ENCODE peak calls at places on chromosome 9, in five cellular contexts. B is heart left ventricle, V is cardiac muscle cell, M is HL-60, C is AG10803. P is an unnamed sample.

GRCh38 chr9:135080286-135081263 is 6.9 kb upstream of the OLFM1 start:
- DNase-seq in C (no peak), M (no peak), B (no peak), V (no peak), P (no peak)

GRCh38 chr9:37955781-37956422 is 52.0 kb upstream of the SLC25A51 start:
- DNase-seq in C (no peak), V (no peak), B (no peak), M (no peak), P (no peak)

GRCh38 chr9:16640649-16641048 is 229.8 kb downstream of the BNC2 start:
- DNase-seq in V (peak; percentile 37), C (no peak), B (no peak), M (no peak), P (no peak)

GRCh38 chr9:347667-348292 is 133.1 kb downstream of the DOCK8 start:
- DNase-seq in B (no peak), C (peak; percentile 43), M (no peak), V (peak; percentile 71), P (peak; percentile 41)

GRCh38 chr9:83299556-83299955 is 236.6 kb upstream of the RASEF start:
- DNase-seq in V (peak; percentile 38), M (no peak), B (no peak), C (peak; percentile 86), P (peak; percentile 90)

GRCh38 chr9:87518702-87519335 is 21.2 kb downstream of the DAPK1 start:
- DNase-seq in V (peak; percentile 94), C (no peak), M (peak; percentile 61), B (peak; percentile 33), P (peak; percentile 25)

GRCh38 chr9:16421534-16421933 is 448.9 kb downstream of the BNC2 start:
- DNase-seq in M (no peak), V (no peak), C (peak; percentile 72), B (no peak), P (peak; percentile 62)

GRCh38 chr9:129138476-129139232 is 27.4 kb downstream of the PTPA start:
- DNase-seq in V (peak; percentile 75), C (peak; percentile 74), M (no peak), B (peak; percentile 69), P (peak; percentile 79)

GRCh38 chr9:68762570-68762969 is 57.5 kb downstream of the PIP5K1B start:
- DNase-seq in V (no peak), C (no peak), B (no peak), M (no peak), P (no peak)

GRCh38 chr9:2066312-2067273 is 51.4 kb downstream of the SMARCA2 start:
- DNase-seq in M (no peak), C (peak; percentile 77), B (no peak), V (peak; percentile 14), P (peak; percentile 72)

GRCh38 chr9:95876595-95876994 is 1.1 kb downstream of the ERCC6L2 start:
- DNase-seq in C (peak; percentile 14), V (peak; percentile 10), M (no peak), B (no peak), P (peak; percentile 29)

GRCh38 chr9:69391946-69392345 is 66.9 kb downstream of the ENTREP1 start:
- DNase-seq in C (no peak), M (no peak), V (no peak), B (peak; percentile 70), P (no peak)

GRCh38 chr9:26261503-26262330 is 583.5 kb upstream of the TUSC1 start:
- DNase-seq in C (peak; percentile 72), B (no peak), M (no peak), V (peak; percentile 73), P (peak; percentile 72)

GRCh38 chr9:38032266-38032830 is 36.7 kb downstream of the SHB start:
- DNase-seq in B (no peak), C (no peak), V (no peak), M (no peak), P (no peak)

GRCh38 chr9:119216891-119217290 is 152.3 kb downstream of the BRINP1 start:
- DNase-seq in C (peak; percentile 9), B (peak; percentile 38), M (no peak), V (peak; percentile 1), P (no peak)

GRCh38 chr9:79799691-79800345 is 228.1 kb downstream of the TLE4 start:
- DNase-seq in C (no peak), V (peak; percentile 89), B (peak; percentile 63), M (no peak), P (no peak)

GRCh38 chr9:109903515-109904138 is 123.6 kb downstream of the PALM2AKAP2 start:
- DNase-seq in V (peak; percentile 89), C (peak; percentile 81), B (peak; percentile 58), M (peak; percentile 47), P (peak; percentile 88)

GRCh38 chr9:108271646-108272349 is 584.0 kb downstream of the ACTL7B start:
- DNase-seq in C (peak; percentile 86), M (no peak), V (peak; percentile 72), B (no peak), P (peak; percentile 86)

GRCh38 chr9:3768698-3769458 is 243.1 kb upstream of the RFX3 start:
- DNase-seq in C (peak; percentile 92), B (no peak), M (no peak), V (peak; percentile 70), P (peak; percentile 39)

GRCh38 chr9:110555971-110556370 is 23.6 kb downstream of the SVEP1 start:
- DNase-seq in B (peak; percentile 12), C (peak; percentile 97), M (no peak), V (peak; percentile 98), P (peak; percentile 88)

GRCh38 chr9:94894111-94894699 is 167.7 kb downstream of the AOPEP start:
- DNase-seq in C (no peak), M (no peak), B (no peak), V (no peak), P (no peak)

GRCh38 chr9:116924462-116925110 is 237.5 kb downstream of the TRIM32 start:
- DNase-seq in V (no peak), C (no peak), M (no peak), B (no peak), P (peak; percentile 6)

GRCh38 chr9:109560470-109561132 is 62.5 kb upstream of the PTPN3 start:
- DNase-seq in M (no peak), C (no peak), B (peak; percentile 37), V (no peak), P (no peak)

GRCh38 chr9:71761938-71762353 is 6.4 kb downstream of the CEMIP2 start:
- DNase-seq in C (no peak), B (no peak), V (no peak), M (no peak), P (no peak)

GRCh38 chr9:14251146-14252071 is 62.5 kb downstream of the NFIB start:
- DNase-seq in C (peak; percentile 62), V (peak; percentile 90), B (peak; percentile 85), M (no peak), P (peak; percentile 61)

GRCh38 chr9:93317495-93318094 is 133.7 kb downstream of the WNK2 start:
- DNase-seq in M (no peak), V (no peak), C (no peak), B (no peak), P (no peak)

GRCh38 chr9:114247086-114247485 is 75.8 kb upstream of the ORM1 start:
- DNase-seq in V (no peak), M (no peak), C (no peak), B (no peak), P (no peak)

GRCh38 chr9:113652355-113653152 is 189.0 kb downstream of the RGS3 start:
- DNase-seq in B (no peak), V (no peak), M (no peak), C (no peak), P (no peak)

GRCh38 chr9:77981332-77981731 is 50.3 kb downstream of the GNAQ start:
- DNase-seq in C (no peak), V (no peak), B (no peak), M (no peak), P (peak; percentile 51)

GRCh38 chr9:132538071-132538470 is 44.3 kb upstream of the BARHL1 start:
- DNase-seq in M (no peak), V (no peak), C (no peak), B (no peak), P (no peak)

GRCh38 chr9:131839281-131840084 is 99.6 kb upstream of the RAPGEF1 start:
- DNase-seq in B (peak; percentile 25), V (peak; percentile 57), C (peak; percentile 49), M (no peak), P (peak; percentile 88)

GRCh38 chr9:108786756-108787663 is 68.8 kb downstream of the ACTL7B start:
- DNase-seq in V (peak; percentile 30), M (no peak), C (peak; percentile 29), B (no peak), P (no peak)

GRCh38 chr9:105376893-105377292 is 70.9 kb upstream of the FSD1L start:
- DNase-seq in V (no peak), C (no peak), M (no peak), B (no peak), P (no peak)

GRCh38 chr9:105373723-105374122 is 74.1 kb upstream of the FSD1L start:
- DNase-seq in B (no peak), V (no peak), C (no peak), M (no peak), P (no peak)

GRCh38 chr9:105369911-105370310 is 77.9 kb upstream of the FSD1L start:
- DNase-seq in M (no peak), V (peak; percentile 20), B (no peak), C (no peak), P (no peak)

DNA sequence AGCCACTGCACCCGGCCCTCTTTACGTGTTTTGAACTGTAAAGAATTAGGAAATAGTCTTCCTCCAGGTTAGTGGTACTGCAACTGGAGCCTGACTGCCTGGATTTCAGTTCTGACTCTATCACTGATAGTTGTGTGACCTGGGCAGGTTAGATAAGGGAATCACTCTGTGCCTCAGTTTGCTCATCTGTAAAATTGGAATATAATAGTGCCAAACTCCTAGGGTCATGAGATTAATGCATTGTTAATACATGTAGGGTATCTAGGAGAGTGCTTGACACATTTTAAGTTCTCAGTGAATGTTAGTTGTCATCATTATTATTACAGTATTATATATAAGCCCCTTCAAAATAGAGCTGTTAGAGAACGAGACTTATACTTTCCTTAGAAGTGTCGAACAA is 72.5 kb upstream of the FSD1L start:
- DNase-seq in M (no peak), V (no peak), C (no peak), B (no peak), P (no peak)
- TF ChIP-seq CTCF in M (no peak), V (no peak), C (no peak), B (no peak), P (no peak)

GRCh38 chr9:35790025-35790384 is 1.4 kb upstream of the NPR2 start:
- DNase-seq in C (no peak), M (no peak), B (no peak), V (no peak), P (no peak)
- H3K4me3 ChIP-seq in C (no peak overlapping the region), M (no peak overlapping the region), B (no peak overlapping the region), V (no peak overlapping the region), P (no peak overlapping the region)

GRCh38 chr9:99562263-99562565 is 259.5 kb upstream of the NR4A3 start:
- DNase-seq in C (no peak), B (no peak), M (no peak), V (no peak), P (no peak)

GRCh38 chr9:99560561-99560960 is 261.1 kb upstream of the NR4A3 start:
- DNase-seq in B (no peak), C (no peak), V (no peak), M (no peak), P (no peak)

GRCh38 chr9:99561435-99562262 is 260.0 kb upstream of the NR4A3 start:
- DNase-seq in B (peak; percentile 28), V (no peak), C (no peak), M (no peak), P (no peak)

GRCh38 chr9:99565203-99565602 is 256.5 kb upstream of the NR4A3 start:
- DNase-seq in B (peak; percentile 54), V (no peak), C (no peak), M (no peak), P (no peak)

GRCh38 chr9:99563364-99563763 is 258.3 kb upstream of the NR4A3 start:
- DNase-seq in C (no peak), M (no peak), V (no peak), B (no peak), P (no peak)
- TF ChIP-seq CTCF in C (no peak), M (no peak), V (no peak), B (no peak), P (no peak)

GRCh38 chr9:106920701-106921283 is 57.8 kb downstream of the ZNF462 start:
- DNase-seq in V (peak; percentile 52), B (peak; percentile 56), M (no peak), C (peak; percentile 42), P (peak; percentile 60)
- H3K4me3 ChIP-seq in V (no peak overlapping the region), B (peak overlapping the region; percentile 22), M (no peak overlapping the region), C (no peak overlapping the region), P (no peak overlapping the region)